ENCODE peak calls at places on chromosomes 11 and 22, in six cellular contexts. One of them, this sample, is unnamed. For H3K4me1 and H3K27me3, the result is how much of the 10 kb centered on the place peaks cover.

GRCh38 chr22:20550851-20551744 is 43.7 kb downstream of the MED15 start:
- DNase-seq in breast epithelium: no peak
- DNase-seq in keratinocyte: no peak
- DNase-seq in right lobe of liver: no peak
- DNase-seq in fibroblast of lung: peak
- DNase-seq in GM23248: peak
- DNase-seq in this sample: no peak

GRCh38 chr11:67664696-67665536 is 9.5 kb downstream of the ALDH3B2 start:
- DNase-seq in breast epithelium: no peak
- DNase-seq in keratinocyte: no peak
- DNase-seq in fibroblast of lung: no peak
- DNase-seq in GM23248: no peak
- DNase-seq in right lobe of liver: no peak
- DNase-seq in this sample: no peak

GRCh38 chr11:91136631-91137030 is 913.8 kb upstream of the CHORDC1 start:
- DNase-seq in right lobe of liver: no peak
- DNase-seq in GM23248: no peak
- DNase-seq in breast epithelium: no peak
- DNase-seq in keratinocyte: no peak
- DNase-seq in fibroblast of lung: no peak
- DNase-seq in this sample: no peak

GRCh38 chr11:118156531-118157185 is 4.0 kb upstream of the SCN4B start:
- DNase-seq in breast epithelium: no peak
- DNase-seq in right lobe of liver: no peak
- DNase-seq in fibroblast of lung: no peak
- DNase-seq in GM23248: no peak
- DNase-seq in keratinocyte: no peak
- DNase-seq in this sample: no peak

GRCh38 chr11:6587360-6587953 is 16.0 kb downstream of the RRP8 start:
- DNase-seq in breast epithelium: no peak
- DNase-seq in fibroblast of lung: no peak
- DNase-seq in right lobe of liver: peak
- DNase-seq in keratinocyte: no peak
- DNase-seq in GM23248: no peak
- DNase-seq in this sample: no peak

GRCh38 chr22:35477911-35478582 is 62.6 kb upstream of the RASD2 start:
- DNase-seq in GM23248: peak
- DNase-seq in breast epithelium: no peak
- DNase-seq in right lobe of liver: peak
- DNase-seq in keratinocyte: no peak
- DNase-seq in fibroblast of lung: peak
- DNase-seq in this sample: no peak

GRCh38 chr11:2421996-2422395 is 21.4 kb downstream of the TSSC4 start:
- DNase-seq in breast epithelium: no peak
- DNase-seq in keratinocyte: no peak
- DNase-seq in right lobe of liver: no peak
- DNase-seq in GM23248: no peak
- DNase-seq in fibroblast of lung: no peak
- DNase-seq in this sample: no peak

GRCh38 chr11:9090488-9091043 is 833 bp downstream of the SCUBE2 start:
- DNase-seq in keratinocyte: no peak
- DNase-seq in GM23248: peak
- DNase-seq in right lobe of liver: no peak
- DNase-seq in fibroblast of lung: no peak
- DNase-seq in breast epithelium: no peak
- DNase-seq in this sample: no peak

GRCh38 chr11:17703951-17704350 is 15.4 kb upstream of the MYOD1 start:
- DNase-seq in GM23248: peak
- DNase-seq in fibroblast of lung: peak
- DNase-seq in keratinocyte: no peak
- DNase-seq in breast epithelium: no peak
- DNase-seq in right lobe of liver: no peak
- DNase-seq in this sample: no peak

GRCh38 chr11:63767415-63768231 is 952 bp downstream of the ZFTA start:
- DNase-seq in GM23248: peak
- DNase-seq in right lobe of liver: peak
- DNase-seq in keratinocyte: peak
- DNase-seq in fibroblast of lung: peak
- DNase-seq in breast epithelium: no peak
- DNase-seq in this sample: peak

GRCh38 chr11:78823588-78823987 is 248.9 kb upstream of the NARS2 start:
- DNase-seq in GM23248: no peak
- DNase-seq in right lobe of liver: no peak
- DNase-seq in keratinocyte: no peak
- DNase-seq in fibroblast of lung: no peak
- DNase-seq in breast epithelium: no peak
- DNase-seq in this sample: no peak

GRCh38 chr11:69296890-69297224 is 2.9 kb downstream of the MYEOV start:
- DNase-seq in GM23248: no peak
- DNase-seq in breast epithelium: no peak
- DNase-seq in keratinocyte: no peak
- DNase-seq in fibroblast of lung: no peak
- DNase-seq in right lobe of liver: no peak
- DNase-seq in this sample: no peak
- H3K4me3 ChIP-seq in GM23248: peak
- H3K4me3 ChIP-seq in breast epithelium: peak
- H3K4me3 ChIP-seq in keratinocyte: no peak
- H3K4me3 ChIP-seq in fibroblast of lung: no peak
- H3K4me3 ChIP-seq in right lobe of liver: no peak
- H3K4me3 ChIP-seq in this sample: peak

GRCh38 chr11:96338910-96339703 is 3.9 kb downstream of the MAML2 start:
- DNase-seq in fibroblast of lung: peak
- DNase-seq in right lobe of liver: peak
- DNase-seq in GM23248: peak
- DNase-seq in keratinocyte: no peak
- DNase-seq in breast epithelium: no peak
- DNase-seq in this sample: no peak
- H3K4me1 ChIP-seq in fibroblast of lung: under half
- H3K4me1 ChIP-seq in right lobe of liver: under half
- H3K4me1 ChIP-seq in GM23248: half or more
- H3K4me1 ChIP-seq in keratinocyte: under half
- H3K4me1 ChIP-seq in breast epithelium: under half
- H3K4me1 ChIP-seq in this sample: under half

GRCh38 chr22:48503035-48503625 is 1324.5 kb downstream of the BRD1 start:
- DNase-seq in keratinocyte: no peak
- DNase-seq in breast epithelium: no peak
- DNase-seq in GM23248: no peak
- DNase-seq in right lobe of liver: peak
- DNase-seq in fibroblast of lung: no peak
- DNase-seq in this sample: no peak

GRCh38 chr22:48501231-48501750 is 1326.4 kb downstream of the BRD1 start:
- DNase-seq in GM23248: no peak
- DNase-seq in fibroblast of lung: no peak
- DNase-seq in breast epithelium: no peak
- DNase-seq in right lobe of liver: peak
- DNase-seq in keratinocyte: no peak
- DNase-seq in this sample: no peak

GRCh38 chr22:48498526-48499331 is 1328.9 kb downstream of the BRD1 start:
- DNase-seq in GM23248: no peak
- DNase-seq in breast epithelium: no peak
- DNase-seq in keratinocyte: no peak
- DNase-seq in right lobe of liver: peak
- DNase-seq in fibroblast of lung: no peak
- DNase-seq in this sample: no peak

GRCh38 chr22:48499456-48500425 is 1327.9 kb downstream of the BRD1 start:
- DNase-seq in right lobe of liver: peak
- DNase-seq in breast epithelium: no peak
- DNase-seq in GM23248: no peak
- DNase-seq in fibroblast of lung: no peak
- DNase-seq in keratinocyte: no peak
- DNase-seq in this sample: no peak

DNA sequence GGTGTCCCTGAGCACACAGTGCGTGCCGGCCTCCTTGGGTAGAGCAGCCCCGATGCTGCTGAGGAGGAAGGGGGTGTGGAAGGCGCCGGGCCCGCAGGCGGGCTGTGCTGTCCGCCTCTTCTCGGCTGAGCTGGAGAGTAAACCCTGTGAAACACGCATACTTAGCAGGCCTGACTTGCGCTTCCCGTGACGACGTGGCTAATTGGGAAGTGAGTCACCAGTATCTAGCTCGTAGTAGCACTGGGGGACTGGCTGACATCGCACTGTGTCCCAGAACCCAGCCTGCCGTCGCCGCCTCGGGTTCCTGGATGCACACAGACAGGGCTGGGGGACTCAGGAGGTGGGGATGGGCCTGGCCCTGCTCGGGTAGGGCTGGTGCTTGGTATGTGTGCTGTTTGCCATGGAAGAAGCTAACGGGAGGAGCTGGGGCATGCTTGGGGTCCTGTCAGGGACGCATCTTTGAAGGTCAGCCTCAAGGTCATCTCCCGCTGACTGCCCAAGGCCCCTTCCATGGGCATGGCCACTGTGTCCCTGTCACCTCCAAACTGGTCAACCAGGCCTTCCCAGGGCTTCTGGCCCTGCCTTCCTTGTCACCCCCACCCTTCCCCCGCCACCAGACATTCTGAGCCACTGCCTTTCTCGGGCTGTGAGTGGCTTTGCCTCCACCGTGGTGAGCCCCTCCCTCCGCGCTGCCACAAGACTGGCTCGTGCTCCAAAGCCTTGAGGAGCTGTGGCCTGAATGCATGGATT is 1327.0 kb downstream of the BRD1 start:
- DNase-seq in breast epithelium: no peak
- DNase-seq in keratinocyte: no peak
- DNase-seq in right lobe of liver: peak
- DNase-seq in GM23248: peak
- DNase-seq in fibroblast of lung: peak
- DNase-seq in this sample: no peak
- H3K27me3 ChIP-seq in breast epithelium: under half
- H3K27me3 ChIP-seq in keratinocyte: under half
- H3K27me3 ChIP-seq in right lobe of liver: under half
- H3K27me3 ChIP-seq in GM23248: under half
- H3K27me3 ChIP-seq in fibroblast of lung: under half
- H3K27me3 ChIP-seq in this sample: under half

DNA sequence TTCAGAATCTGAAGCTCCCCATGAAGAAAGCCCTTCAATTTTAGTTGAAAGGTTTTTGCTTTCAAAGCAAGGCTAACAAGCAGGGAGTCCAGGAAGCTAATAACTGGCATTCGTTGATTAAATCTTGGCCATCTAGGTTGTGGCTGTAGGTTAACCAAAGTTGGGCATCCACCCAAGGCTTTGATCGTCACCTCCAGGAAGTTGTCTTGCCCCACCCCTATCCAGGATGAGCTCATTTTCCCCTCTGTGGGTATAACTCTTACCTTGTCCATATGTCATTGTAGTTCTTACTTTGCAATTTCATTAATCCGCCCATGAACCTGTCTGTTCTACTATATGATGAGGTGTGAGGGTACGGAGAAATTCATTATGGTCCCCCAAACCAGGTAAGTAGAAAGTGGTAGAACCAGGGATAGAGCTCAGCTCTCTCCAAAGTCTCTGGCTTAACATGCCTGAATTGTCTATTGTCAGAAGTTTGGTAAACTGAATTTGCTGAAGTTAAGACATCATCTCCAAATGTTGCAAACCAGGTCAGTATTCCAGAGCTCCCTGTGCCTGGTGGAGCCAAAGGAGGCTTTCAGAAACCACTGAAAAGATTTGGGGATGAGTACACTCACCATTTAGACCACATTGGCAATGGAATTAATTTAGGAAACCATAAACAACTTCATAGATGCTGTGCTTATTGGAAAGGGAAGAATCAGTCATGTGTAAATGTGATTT is 97.1 kb downstream of the CD44 start:
- DNase-seq in breast epithelium: peak
- DNase-seq in right lobe of liver: no peak
- DNase-seq in fibroblast of lung: peak
- DNase-seq in GM23248: peak
- DNase-seq in keratinocyte: no peak
- DNase-seq in this sample: peak
- H3K4me3 ChIP-seq in breast epithelium: no peak
- H3K4me3 ChIP-seq in right lobe of liver: no peak
- H3K4me3 ChIP-seq in fibroblast of lung: no peak
- H3K4me3 ChIP-seq in GM23248: no peak
- H3K4me3 ChIP-seq in keratinocyte: no peak
- H3K4me3 ChIP-seq in this sample: no peak

DNA sequence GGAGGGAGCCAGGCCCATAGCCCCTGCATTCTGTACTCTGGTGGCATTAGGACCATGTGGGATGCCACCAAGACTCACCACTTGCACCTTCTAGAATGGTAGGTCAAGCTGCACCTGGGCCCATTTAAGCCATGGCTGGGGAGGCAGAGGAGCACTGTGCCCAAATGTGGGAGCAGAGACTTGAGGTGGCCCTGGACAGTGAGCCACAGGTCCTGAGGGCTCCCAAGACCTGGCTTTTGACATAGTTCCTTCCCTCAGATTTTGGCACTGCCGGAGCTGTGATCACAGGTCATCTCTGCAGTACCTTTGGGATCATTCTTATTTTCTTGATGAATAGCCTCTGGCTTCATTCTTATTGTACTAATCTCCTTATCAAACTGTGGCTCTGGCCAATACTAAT is 43.2 kb downstream of the ST3GAL4 start:
- DNase-seq in right lobe of liver: no peak
- DNase-seq in breast epithelium: no peak
- DNase-seq in keratinocyte: no peak
- DNase-seq in fibroblast of lung: no peak
- DNase-seq in GM23248: no peak
- DNase-seq in this sample: no peak
- H3K4me1 ChIP-seq in right lobe of liver: under half
- H3K4me1 ChIP-seq in breast epithelium: under half
- H3K4me1 ChIP-seq in keratinocyte: under half
- H3K4me1 ChIP-seq in fibroblast of lung: under half
- H3K4me1 ChIP-seq in GM23248: under half
- H3K4me1 ChIP-seq in this sample: under half

GRCh38 chr22:22800716-22801115 is 86.9 kb upstream of the IGLL5 start:
- DNase-seq in keratinocyte: no peak
- DNase-seq in GM23248: peak
- DNase-seq in fibroblast of lung: no peak
- DNase-seq in breast epithelium: no peak
- DNase-seq in right lobe of liver: no peak
- DNase-seq in this sample: no peak
- H3K27me3 ChIP-seq in keratinocyte: under half
- H3K27me3 ChIP-seq in GM23248: under half
- H3K27me3 ChIP-seq in fibroblast of lung: under half
- H3K27me3 ChIP-seq in breast epithelium: under half
- H3K27me3 ChIP-seq in right lobe of liver: under half
- H3K27me3 ChIP-seq in this sample: under half

GRCh38 chr22:39943366-39943765 is 16.8 kb upstream of the TMA7B start:
- DNase-seq in GM23248: no peak
- DNase-seq in keratinocyte: no peak
- DNase-seq in fibroblast of lung: no peak
- DNase-seq in breast epithelium: no peak
- DNase-seq in right lobe of liver: no peak
- DNase-seq in this sample: no peak

GRCh38 chr22:39941661-39942060 is 18.5 kb upstream of the TMA7B start:
- DNase-seq in GM23248: no peak
- DNase-seq in right lobe of liver: no peak
- DNase-seq in breast epithelium: no peak
- DNase-seq in fibroblast of lung: no peak
- DNase-seq in keratinocyte: no peak
- DNase-seq in this sample: no peak

GRCh38 chr22:39942433-39943213 is 17.6 kb upstream of the TMA7B start:
- DNase-seq in breast epithelium: no peak
- DNase-seq in right lobe of liver: no peak
- DNase-seq in fibroblast of lung: no peak
- DNase-seq in keratinocyte: no peak
- DNase-seq in GM23248: no peak
- DNase-seq in this sample: no peak

GRCh38 chr22:39946571-39947407 is 13.4 kb upstream of the TMA7B start:
- DNase-seq in right lobe of liver: no peak
- DNase-seq in keratinocyte: no peak
- DNase-seq in fibroblast of lung: no peak
- DNase-seq in breast epithelium: no peak
- DNase-seq in GM23248: no peak
- DNase-seq in this sample: peak

GRCh38 chr22:39943941-39944624 is 16.1 kb upstream of the TMA7B start:
- DNase-seq in GM23248: no peak
- DNase-seq in fibroblast of lung: no peak
- DNase-seq in breast epithelium: no peak
- DNase-seq in keratinocyte: no peak
- DNase-seq in right lobe of liver: no peak
- DNase-seq in this sample: no peak
- H3K4me3 ChIP-seq in GM23248: no peak
- H3K4me3 ChIP-seq in fibroblast of lung: no peak
- H3K4me3 ChIP-seq in breast epithelium: no peak
- H3K4me3 ChIP-seq in keratinocyte: no peak
- H3K4me3 ChIP-seq in right lobe of liver: no peak
- H3K4me3 ChIP-seq in this sample: no peak

This sample was measured in Peyer's patch.